ENCODE peak calls at places on chromosomes 16 and 17, in seven cellular contexts. One of them, this sample, is unnamed.

GRCh38 chr17:58328195-58329034 is at the start of gene TSPOAP1:
- DNase-seq in H1: no peak
- DNase-seq in breast epithelium: no peak
- DNase-seq in sigmoid colon: no peak
- DNase-seq in vagina: no peak
- DNase-seq in spleen: peak
- DNase-seq in K562: peak
- DNase-seq in this sample: no peak

GRCh38 chr17:65537845-65538678 is 23.4 kb downstream of the AXIN2 start:
- DNase-seq in H1: no peak
- DNase-seq in breast epithelium: no peak
- DNase-seq in sigmoid colon: no peak
- DNase-seq in vagina: no peak
- DNase-seq in spleen: peak
- DNase-seq in K562: peak
- DNase-seq in this sample: no peak

GRCh38 chr16:732936-733335 is 6.0 kb downstream of the HAGHL start:
- DNase-seq in H1: no peak
- DNase-seq in breast epithelium: no peak
- DNase-seq in sigmoid colon: no peak
- DNase-seq in vagina: no peak
- DNase-seq in spleen: no peak
- DNase-seq in K562: no peak
- DNase-seq in this sample: no peak

GRCh38 chr16:70433456-70434103 is 5.3 kb downstream of the ST3GAL2 start:
- DNase-seq in H1: no peak
- DNase-seq in breast epithelium: no peak
- DNase-seq in sigmoid colon: peak
- DNase-seq in vagina: no peak
- DNase-seq in spleen: no peak
- DNase-seq in K562: no peak
- DNase-seq in this sample: no peak

GRCh38 chr17:59827721-59828477 is 64.8 kb downstream of the TUBD1 start:
- DNase-seq in H1: no peak
- DNase-seq in breast epithelium: no peak
- DNase-seq in sigmoid colon: no peak
- DNase-seq in vagina: no peak
- DNase-seq in spleen: no peak
- DNase-seq in K562: no peak
- DNase-seq in this sample: no peak

GRCh38 chr16:69089091-69089912 is 16.2 kb upstream of the HAS3 start:
- DNase-seq in H1: no peak
- DNase-seq in breast epithelium: no peak
- DNase-seq in sigmoid colon: no peak
- DNase-seq in vagina: no peak
- DNase-seq in spleen: no peak
- DNase-seq in K562: peak
- DNase-seq in this sample: peak

GRCh38 chr16:11171757-11172299 is 84.2 kb downstream of the SOCS1 start:
- DNase-seq in H1: no peak
- DNase-seq in breast epithelium: no peak
- DNase-seq in sigmoid colon: no peak
- DNase-seq in vagina: no peak
- DNase-seq in spleen: no peak
- DNase-seq in K562: no peak
- DNase-seq in this sample: no peak

GRCh38 chr16:4298761-4299522 is 16.9 kb upstream of the GLIS2 start:
- DNase-seq in H1: no peak
- DNase-seq in breast epithelium: peak
- DNase-seq in sigmoid colon: peak
- DNase-seq in vagina: no peak
- DNase-seq in spleen: no peak
- DNase-seq in K562: peak
- DNase-seq in this sample: peak

GRCh38 chr17:74457146-74457819 is 9.2 kb upstream of the CD300A start:
- DNase-seq in H1: no peak
- DNase-seq in breast epithelium: peak
- DNase-seq in sigmoid colon: peak
- DNase-seq in vagina: no peak
- DNase-seq in spleen: peak
- DNase-seq in K562: peak
- DNase-seq in this sample: peak

GRCh38 chr17:7951143-7951792 is 19.3 kb downstream of the CNTROB start:
- DNase-seq in H1: no peak
- DNase-seq in breast epithelium: no peak
- DNase-seq in sigmoid colon: no peak
- DNase-seq in vagina: no peak
- DNase-seq in spleen: no peak
- DNase-seq in K562: no peak
- DNase-seq in this sample: no peak

GRCh38 chr16:2282866-2283555 is 15.1 kb upstream of the RNPS1 start:
- DNase-seq in H1: no peak
- DNase-seq in breast epithelium: no peak
- DNase-seq in sigmoid colon: no peak
- DNase-seq in vagina: no peak
- DNase-seq in spleen: no peak
- DNase-seq in K562: no peak
- DNase-seq in this sample: no peak

GRCh38 chr17:50672831-50673551 is 34.7 kb downstream of the ANKRD40 start:
- DNase-seq in H1: no peak
- DNase-seq in breast epithelium: no peak
- DNase-seq in sigmoid colon: peak
- DNase-seq in vagina: no peak
- DNase-seq in spleen: peak
- DNase-seq in K562: no peak
- DNase-seq in this sample: no peak

GRCh38 chr16:69725480-69726312 is 664 bp downstream of the NQO1 start:
- DNase-seq in H1: no peak
- DNase-seq in breast epithelium: no peak
- DNase-seq in sigmoid colon: no peak
- DNase-seq in vagina: no peak
- DNase-seq in spleen: peak
- DNase-seq in K562: no peak
- DNase-seq in this sample: peak

GRCh38 chr16:4067262-4068001 is 48.8 kb downstream of the ADCY9 start:
- DNase-seq in H1: no peak
- DNase-seq in breast epithelium: no peak
- DNase-seq in sigmoid colon: peak
- DNase-seq in vagina: no peak
- DNase-seq in spleen: no peak
- DNase-seq in K562: no peak
- DNase-seq in this sample: no peak

GRCh38 chr17:78401891-78402290 is 23.4 kb downstream of the PGS1 start:
- DNase-seq in H1: no peak
- DNase-seq in breast epithelium: no peak
- DNase-seq in sigmoid colon: no peak
- DNase-seq in vagina: no peak
- DNase-seq in spleen: no peak
- DNase-seq in K562: no peak
- DNase-seq in this sample: no peak

GRCh38 chr16:30923554-30924085 is at the start of gene FBXL19:
- DNase-seq in H1: no peak
- DNase-seq in breast epithelium: no peak
- DNase-seq in sigmoid colon: peak
- DNase-seq in vagina: no peak
- DNase-seq in spleen: peak
- DNase-seq in K562: no peak
- DNase-seq in this sample: no peak

GRCh38 chr16:30924086-30924714 is 828 bp downstream of the FBXL19 start:
- DNase-seq in H1: no peak
- DNase-seq in breast epithelium: no peak
- DNase-seq in sigmoid colon: no peak
- DNase-seq in vagina: no peak
- DNase-seq in spleen: peak
- DNase-seq in K562: peak
- DNase-seq in this sample: no peak

GRCh38 chr16:30925646-30926332 is 2.4 kb downstream of the FBXL19 start:
- DNase-seq in H1: no peak
- DNase-seq in breast epithelium: no peak
- DNase-seq in sigmoid colon: no peak
- DNase-seq in vagina: no peak
- DNase-seq in spleen: peak
- DNase-seq in K562: no peak
- DNase-seq in this sample: no peak

GRCh38 chr16:30926333-30926811 is 3.0 kb downstream of the FBXL19 start:
- DNase-seq in H1: no peak
- DNase-seq in breast epithelium: no peak
- DNase-seq in sigmoid colon: no peak
- DNase-seq in vagina: no peak
- DNase-seq in spleen: no peak
- DNase-seq in K562: no peak
- DNase-seq in this sample: no peak

GRCh38 chr16:30924797-30925645 is 1.6 kb downstream of the FBXL19 start:
- DNase-seq in H1: no peak
- DNase-seq in breast epithelium: no peak
- DNase-seq in sigmoid colon: no peak
- DNase-seq in vagina: no peak
- DNase-seq in spleen: no peak
- DNase-seq in K562: no peak
- DNase-seq in this sample: no peak
- H3K4me3 ChIP-seq in H1: peak
- H3K4me3 ChIP-seq in breast epithelium: peak
- H3K4me3 ChIP-seq in sigmoid colon: no peak
- H3K4me3 ChIP-seq in vagina: peak
- H3K4me3 ChIP-seq in spleen: peak
- H3K4me3 ChIP-seq in K562: peak
- H3K4me3 ChIP-seq in this sample: peak

GRCh38 chr17:81510798-81511549 is 1.6 kb downstream of the ACTG1 start:
- DNase-seq in H1: no peak
- DNase-seq in breast epithelium: no peak
- DNase-seq in sigmoid colon: no peak
- DNase-seq in vagina: no peak
- DNase-seq in spleen: peak
- DNase-seq in K562: no peak
- DNase-seq in this sample: no peak

GRCh38 chr17:81509048-81509686 is 3.4 kb downstream of the ACTG1 start:
- DNase-seq in H1: no peak
- DNase-seq in breast epithelium: no peak
- DNase-seq in sigmoid colon: no peak
- DNase-seq in vagina: no peak
- DNase-seq in spleen: no peak
- DNase-seq in K562: no peak
- DNase-seq in this sample: no peak

GRCh38 chr17:81509687-81510523 is 2.7 kb downstream of the ACTG1 start:
- DNase-seq in H1: no peak
- DNase-seq in breast epithelium: no peak
- DNase-seq in sigmoid colon: no peak
- DNase-seq in vagina: no peak
- DNase-seq in spleen: no peak
- DNase-seq in K562: no peak
- DNase-seq in this sample: no peak

GRCh38 chr17:81510524-81510797 is 2.1 kb downstream of the ACTG1 start:
- DNase-seq in H1: no peak
- DNase-seq in breast epithelium: no peak
- DNase-seq in sigmoid colon: no peak
- DNase-seq in vagina: no peak
- DNase-seq in spleen: no peak
- DNase-seq in K562: no peak
- DNase-seq in this sample: no peak

GRCh38 chr17:81508639-81509047 is 4.0 kb downstream of the ACTG1 start:
- DNase-seq in H1: no peak
- DNase-seq in breast epithelium: no peak
- DNase-seq in sigmoid colon: peak
- DNase-seq in vagina: no peak
- DNase-seq in spleen: no peak
- DNase-seq in K562: no peak
- DNase-seq in this sample: no peak
- TF ChIP-seq POLR2AphosphoS5 in H1: peak
- TF ChIP-seq POLR2AphosphoS5 in breast epithelium: no peak
- TF ChIP-seq POLR2AphosphoS5 in sigmoid colon: no peak
- TF ChIP-seq POLR2AphosphoS5 in vagina: no peak
- TF ChIP-seq POLR2AphosphoS5 in spleen: peak
- TF ChIP-seq POLR2AphosphoS5 in K562: peak
- TF ChIP-seq POLR2AphosphoS5 in this sample: no peak

DNA sequence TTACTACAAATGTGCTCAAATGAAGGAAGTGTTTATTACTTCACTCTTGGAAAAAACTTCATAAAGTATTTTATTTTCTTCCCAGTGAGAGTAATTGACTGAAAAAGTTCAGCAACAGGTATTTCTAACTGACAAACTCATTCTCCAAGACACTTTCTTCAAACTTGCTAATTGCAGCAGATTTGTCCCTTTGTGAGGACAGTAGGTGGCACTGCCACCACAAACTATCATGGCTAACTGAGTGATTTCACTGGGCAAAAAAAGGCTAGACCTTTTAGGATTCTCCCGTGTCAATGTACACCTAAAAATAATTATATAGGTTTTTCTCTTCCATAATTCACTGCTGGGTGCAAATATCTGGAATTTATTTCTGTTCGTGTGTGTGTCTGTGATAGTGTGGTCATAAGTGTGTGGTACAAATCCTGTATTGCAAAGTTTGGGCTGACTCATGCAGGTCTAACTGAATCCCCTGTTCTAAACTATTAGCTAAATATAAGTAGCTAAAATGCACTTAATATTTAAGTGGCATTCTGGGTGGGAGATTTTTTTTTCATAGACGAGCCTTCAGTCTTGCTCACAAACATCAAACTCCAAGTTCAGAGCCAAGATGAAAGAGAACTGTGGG is 3.9 kb downstream of the HS3ST3A1 start:
- DNase-seq in H1: no peak
- DNase-seq in breast epithelium: peak
- DNase-seq in sigmoid colon: no peak
- DNase-seq in vagina: no peak
- DNase-seq in spleen: no peak
- DNase-seq in K562: peak
- DNase-seq in this sample: no peak
- H3K4me3 ChIP-seq in H1: no peak
- H3K4me3 ChIP-seq in breast epithelium: no peak
- H3K4me3 ChIP-seq in sigmoid colon: no peak
- H3K4me3 ChIP-seq in vagina: no peak
- H3K4me3 ChIP-seq in spleen: peak
- H3K4me3 ChIP-seq in K562: peak
- H3K4me3 ChIP-seq in this sample: no peak

GRCh38 chr17:45312477-45313418 is 4.1 kb downstream of the MAP3K14 start:
- DNase-seq in H1: no peak
- DNase-seq in breast epithelium: no peak
- DNase-seq in sigmoid colon: no peak
- DNase-seq in vagina: no peak
- DNase-seq in spleen: no peak
- DNase-seq in K562: no peak
- DNase-seq in this sample: no peak

GRCh38 chr17:45310380-45311324 is 6.2 kb downstream of the MAP3K14 start:
- DNase-seq in H1: no peak
- DNase-seq in breast epithelium: no peak
- DNase-seq in sigmoid colon: no peak
- DNase-seq in vagina: no peak
- DNase-seq in spleen: no peak
- DNase-seq in K562: no peak
- DNase-seq in this sample: peak

GRCh38 chr17:45311406-45311761 is 5.4 kb downstream of the MAP3K14 start:
- DNase-seq in H1: no peak
- DNase-seq in breast epithelium: no peak
- DNase-seq in sigmoid colon: no peak
- DNase-seq in vagina: no peak
- DNase-seq in spleen: no peak
- DNase-seq in K562: no peak
- DNase-seq in this sample: no peak

GRCh38 chr17:45313419-45313771 is 3.4 kb downstream of the MAP3K14 start:
- DNase-seq in H1: no peak
- DNase-seq in breast epithelium: no peak
- DNase-seq in sigmoid colon: no peak
- DNase-seq in vagina: no peak
- DNase-seq in spleen: no peak
- DNase-seq in K562: no peak
- DNase-seq in this sample: no peak

GRCh38 chr17:45311762-45312476 is 4.9 kb downstream of the MAP3K14 start:
- DNase-seq in H1: no peak
- DNase-seq in breast epithelium: peak
- DNase-seq in sigmoid colon: peak
- DNase-seq in vagina: no peak
- DNase-seq in spleen: peak
- DNase-seq in K562: no peak
- DNase-seq in this sample: peak
- TF ChIP-seq POLR2AphosphoS5 in H1: no peak
- TF ChIP-seq POLR2AphosphoS5 in breast epithelium: no peak
- TF ChIP-seq POLR2AphosphoS5 in sigmoid colon: no peak
- TF ChIP-seq POLR2AphosphoS5 in vagina: peak
- TF ChIP-seq POLR2AphosphoS5 in spleen: peak
- TF ChIP-seq POLR2AphosphoS5 in K562: no peak
- TF ChIP-seq POLR2AphosphoS5 in this sample: peak

This sample was measured in stomach.